ENCODE peak calls at places on chromosomes 13 and 19, in seven cellular contexts. One of them, this sample, is unnamed.

GRCh38 chr13:36382030-36382429 is 35.8 kb upstream of the SPART start:
- DNase-seq in lung: no peak
- DNase-seq in hypothalamus: no peak
- DNase-seq in PC-9: no peak
- DNase-seq in nephron progenitor cell: no peak
- DNase-seq in occipital lobe: no peak
- DNase-seq in mesenteric fat pad: no peak
- DNase-seq in this sample: no peak

GRCh38 chr13:38348890-38349289 is 761 bp upstream of the UFM1 start:
- DNase-seq in hypothalamus: no peak
- DNase-seq in lung: no peak
- DNase-seq in mesenteric fat pad: no peak
- DNase-seq in PC-9: peak
- DNase-seq in occipital lobe: no peak
- DNase-seq in nephron progenitor cell: peak
- DNase-seq in this sample: no peak

GRCh38 chr19:3471954-3472655 is 8.2 kb downstream of the SMIM24 start:
- DNase-seq in hypothalamus: no peak
- DNase-seq in occipital lobe: no peak
- DNase-seq in nephron progenitor cell: peak
- DNase-seq in PC-9: no peak
- DNase-seq in mesenteric fat pad: no peak
- DNase-seq in lung: no peak
- DNase-seq in this sample: peak

GRCh38 chr13:35784286-35784951 is 307.9 kb upstream of the MAB21L1 start:
- DNase-seq in occipital lobe: no peak
- DNase-seq in hypothalamus: no peak
- DNase-seq in nephron progenitor cell: no peak
- DNase-seq in mesenteric fat pad: no peak
- DNase-seq in PC-9: no peak
- DNase-seq in lung: no peak
- DNase-seq in this sample: no peak

GRCh38 chr13:114019367-114019766 is 45.5 kb upstream of the C13orf46 start:
- DNase-seq in nephron progenitor cell: peak
- DNase-seq in lung: no peak
- DNase-seq in hypothalamus: no peak
- DNase-seq in occipital lobe: no peak
- DNase-seq in mesenteric fat pad: no peak
- DNase-seq in PC-9: no peak
- DNase-seq in this sample: peak

GRCh38 chr19:38839816-38840582 is 8.4 kb upstream of the ECH1 start:
- DNase-seq in nephron progenitor cell: no peak
- DNase-seq in PC-9: no peak
- DNase-seq in lung: no peak
- DNase-seq in mesenteric fat pad: no peak
- DNase-seq in hypothalamus: no peak
- DNase-seq in occipital lobe: no peak
- DNase-seq in this sample: no peak

GRCh38 chr13:76965759-76966421 is 17.6 kb downstream of the ACOD1 start:
- DNase-seq in occipital lobe: no peak
- DNase-seq in mesenteric fat pad: no peak
- DNase-seq in nephron progenitor cell: no peak
- DNase-seq in lung: no peak
- DNase-seq in hypothalamus: no peak
- DNase-seq in PC-9: no peak
- DNase-seq in this sample: no peak

GRCh38 chr19:6032827-6033226 is 54.9 kb upstream of the RANBP3 start:
- DNase-seq in lung: no peak
- DNase-seq in PC-9: no peak
- DNase-seq in occipital lobe: no peak
- DNase-seq in nephron progenitor cell: no peak
- DNase-seq in mesenteric fat pad: peak
- DNase-seq in hypothalamus: no peak
- DNase-seq in this sample: no peak

GRCh38 chr19:46404039-46404883 is 9.1 kb downstream of the CCDC8 start:
- DNase-seq in hypothalamus: no peak
- DNase-seq in PC-9: no peak
- DNase-seq in lung: peak
- DNase-seq in nephron progenitor cell: peak
- DNase-seq in occipital lobe: no peak
- DNase-seq in mesenteric fat pad: no peak
- DNase-seq in this sample: peak

GRCh38 chr19:38385804-38386257 is 2.0 kb downstream of the GGN start:
- DNase-seq in occipital lobe: no peak
- DNase-seq in nephron progenitor cell: no peak
- DNase-seq in hypothalamus: no peak
- DNase-seq in mesenteric fat pad: no peak
- DNase-seq in lung: no peak
- DNase-seq in PC-9: no peak
- DNase-seq in this sample: peak

GRCh38 chr19:44746946-44747738 is 1.4 kb upstream of the BCL3 start:
- DNase-seq in mesenteric fat pad: peak
- DNase-seq in hypothalamus: peak
- DNase-seq in occipital lobe: peak
- DNase-seq in nephron progenitor cell: peak
- DNase-seq in PC-9: peak
- DNase-seq in lung: peak
- DNase-seq in this sample: peak

GRCh38 chr13:51802601-51803000 is 1.4 kb downstream of the DHRS12 start:
- DNase-seq in occipital lobe: no peak
- DNase-seq in lung: no peak
- DNase-seq in mesenteric fat pad: peak
- DNase-seq in PC-9: no peak
- DNase-seq in hypothalamus: no peak
- DNase-seq in nephron progenitor cell: no peak
- DNase-seq in this sample: no peak

GRCh38 chr13:24261566-24261965 is 47.8 kb upstream of the C1QTNF9 start:
- DNase-seq in hypothalamus: no peak
- DNase-seq in PC-9: no peak
- DNase-seq in mesenteric fat pad: no peak
- DNase-seq in occipital lobe: no peak
- DNase-seq in nephron progenitor cell: no peak
- DNase-seq in lung: no peak
- DNase-seq in this sample: no peak

GRCh38 chr19:7242601-7243258 is 51.5 kb downstream of the INSR start:
- DNase-seq in lung: no peak
- DNase-seq in mesenteric fat pad: no peak
- DNase-seq in hypothalamus: no peak
- DNase-seq in occipital lobe: no peak
- DNase-seq in PC-9: peak
- DNase-seq in nephron progenitor cell: no peak
- DNase-seq in this sample: no peak

GRCh38 chr19:11191273-11191755 is 6.0 kb downstream of the KANK2 start:
- DNase-seq in mesenteric fat pad: no peak
- DNase-seq in nephron progenitor cell: no peak
- DNase-seq in occipital lobe: no peak
- DNase-seq in PC-9: peak
- DNase-seq in lung: peak
- DNase-seq in hypothalamus: no peak
- DNase-seq in this sample: no peak

GRCh38 chr13:42420304-42420703 is 148.4 kb downstream of the AKAP11 start:
- DNase-seq in nephron progenitor cell: no peak
- DNase-seq in hypothalamus: no peak
- DNase-seq in lung: no peak
- DNase-seq in occipital lobe: no peak
- DNase-seq in PC-9: no peak
- DNase-seq in mesenteric fat pad: no peak
- DNase-seq in this sample: no peak

GRCh38 chr13:35727881-35728280 is 251.4 kb upstream of the MAB21L1 start:
- DNase-seq in occipital lobe: no peak
- DNase-seq in nephron progenitor cell: no peak
- DNase-seq in hypothalamus: no peak
- DNase-seq in PC-9: no peak
- DNase-seq in mesenteric fat pad: no peak
- DNase-seq in lung: no peak
- DNase-seq in this sample: no peak

GRCh38 chr13:110421061-110421460 is 114.0 kb downstream of the COL4A2 start:
- DNase-seq in hypothalamus: no peak
- DNase-seq in occipital lobe: no peak
- DNase-seq in PC-9: no peak
- DNase-seq in nephron progenitor cell: no peak
- DNase-seq in lung: no peak
- DNase-seq in mesenteric fat pad: no peak
- DNase-seq in this sample: no peak

GRCh38 chr19:17967258-17968051 is 548 bp downstream of the KCNN1 start:
- DNase-seq in lung: no peak
- DNase-seq in nephron progenitor cell: no peak
- DNase-seq in hypothalamus: no peak
- DNase-seq in PC-9: no peak
- DNase-seq in occipital lobe: no peak
- DNase-seq in mesenteric fat pad: no peak
- DNase-seq in this sample: no peak

GRCh38 chr19:4472174-4472974 is at the start of gene HDGFL2:
- DNase-seq in mesenteric fat pad: peak
- DNase-seq in PC-9: no peak
- DNase-seq in nephron progenitor cell: peak
- DNase-seq in occipital lobe: no peak
- DNase-seq in hypothalamus: no peak
- DNase-seq in lung: no peak
- DNase-seq in this sample: no peak

GRCh38 chr13:30334663-30335386 is 27.5 kb upstream of the KATNAL1 start:
- DNase-seq in occipital lobe: no peak
- DNase-seq in hypothalamus: no peak
- DNase-seq in lung: no peak
- DNase-seq in PC-9: no peak
- DNase-seq in mesenteric fat pad: no peak
- DNase-seq in nephron progenitor cell: no peak
- DNase-seq in this sample: peak

This sample was measured in endothelial cell.